ENCODE peak calls at places on chromosome 13, in five cellular contexts. One of them, this sample, is unnamed.

GRCh38 chr13:112129557-112129956 is 62.6 kb downstream of the SOX1 start:
- DNase-seq in heart right ventricle: no peak
- DNase-seq in adrenal gland: no peak
- DNase-seq in left ventricle myocardium inferior: no peak
- DNase-seq in fibroblast of villous mesenchyme: no peak
- DNase-seq in this sample: no peak

GRCh38 chr13:68107667-68108066 is 877.5 kb upstream of the PCDH9 start:
- DNase-seq in fibroblast of villous mesenchyme: no peak
- DNase-seq in adrenal gland: no peak
- DNase-seq in heart right ventricle: no peak
- DNase-seq in left ventricle myocardium inferior: no peak
- DNase-seq in this sample: no peak

GRCh38 chr13:100434010-100434763 is 154.4 kb downstream of the GGACT start:
- DNase-seq in adrenal gland: no peak
- DNase-seq in heart right ventricle: no peak
- DNase-seq in left ventricle myocardium inferior: no peak
- DNase-seq in fibroblast of villous mesenchyme: peak
- DNase-seq in this sample: no peak

GRCh38 chr13:70668293-70668692 is 560.0 kb upstream of the KLHL1 start:
- DNase-seq in heart right ventricle: no peak
- DNase-seq in fibroblast of villous mesenchyme: no peak
- DNase-seq in left ventricle myocardium inferior: no peak
- DNase-seq in adrenal gland: no peak
- DNase-seq in this sample: no peak

GRCh38 chr13:96100457-96101220 is 10.7 kb downstream of the HS6ST3 start:
- DNase-seq in heart right ventricle: no peak
- DNase-seq in adrenal gland: no peak
- DNase-seq in fibroblast of villous mesenchyme: no peak
- DNase-seq in left ventricle myocardium inferior: no peak
- DNase-seq in this sample: no peak

GRCh38 chr13:66071018-66071417 is 1159.1 kb downstream of the PCDH9 start:
- DNase-seq in heart right ventricle: no peak
- DNase-seq in adrenal gland: no peak
- DNase-seq in fibroblast of villous mesenchyme: no peak
- DNase-seq in left ventricle myocardium inferior: no peak
- DNase-seq in this sample: no peak

GRCh38 chr13:73440296-73440895 is 381.6 kb downstream of the KLF5 start:
- DNase-seq in heart right ventricle: no peak
- DNase-seq in adrenal gland: no peak
- DNase-seq in fibroblast of villous mesenchyme: no peak
- DNase-seq in left ventricle myocardium inferior: no peak
- DNase-seq in this sample: no peak

GRCh38 chr13:66513728-66514127 is 716.4 kb downstream of the PCDH9 start:
- DNase-seq in fibroblast of villous mesenchyme: no peak
- DNase-seq in heart right ventricle: no peak
- DNase-seq in left ventricle myocardium inferior: no peak
- DNase-seq in adrenal gland: no peak
- DNase-seq in this sample: no peak

GRCh38 chr13:82356667-82357066 is 1525.6 kb downstream of the SLITRK1 start:
- DNase-seq in adrenal gland: no peak
- DNase-seq in heart right ventricle: no peak
- DNase-seq in fibroblast of villous mesenchyme: no peak
- DNase-seq in left ventricle myocardium inferior: no peak
- DNase-seq in this sample: no peak
- TF ChIP-seq CTCF in adrenal gland: no peak
- TF ChIP-seq CTCF in heart right ventricle: no peak
- TF ChIP-seq CTCF in fibroblast of villous mesenchyme: no peak
- TF ChIP-seq CTCF in left ventricle myocardium inferior: no peak
- TF ChIP-seq CTCF in this sample: no peak

GRCh38 chr13:103799028-103799427 is 732.8 kb upstream of the SLC10A2 start:
- DNase-seq in heart right ventricle: no peak
- DNase-seq in left ventricle myocardium inferior: no peak
- DNase-seq in adrenal gland: no peak
- DNase-seq in fibroblast of villous mesenchyme: no peak
- DNase-seq in this sample: no peak
- TF ChIP-seq CTCF in heart right ventricle: no peak
- TF ChIP-seq CTCF in left ventricle myocardium inferior: no peak
- TF ChIP-seq CTCF in adrenal gland: no peak
- TF ChIP-seq CTCF in fibroblast of villous mesenchyme: no peak
- TF ChIP-seq CTCF in this sample: no peak

GRCh38 chr13:50910483-50910805 is 853 bp downstream of the RNASEH2B start:
- DNase-seq in left ventricle myocardium inferior: no peak
- DNase-seq in heart right ventricle: peak
- DNase-seq in adrenal gland: peak
- DNase-seq in fibroblast of villous mesenchyme: peak
- DNase-seq in this sample: peak
- TF ChIP-seq CTCF in left ventricle myocardium inferior: peak
- TF ChIP-seq CTCF in heart right ventricle: no peak
- TF ChIP-seq CTCF in adrenal gland: no peak
- TF ChIP-seq CTCF in fibroblast of villous mesenchyme: no peak
- TF ChIP-seq CTCF in this sample: no peak

GRCh38 chr13:84139561-84140158 is 257.4 kb upstream of the SLITRK1 start:
- DNase-seq in heart right ventricle: no peak
- DNase-seq in left ventricle myocardium inferior: no peak
- DNase-seq in fibroblast of villous mesenchyme: no peak
- DNase-seq in adrenal gland: no peak
- DNase-seq in this sample: no peak
- TF ChIP-seq CTCF in heart right ventricle: no peak
- TF ChIP-seq CTCF in left ventricle myocardium inferior: no peak
- TF ChIP-seq CTCF in fibroblast of villous mesenchyme: no peak
- TF ChIP-seq CTCF in adrenal gland: no peak
- TF ChIP-seq CTCF in this sample: no peak

DNA sequence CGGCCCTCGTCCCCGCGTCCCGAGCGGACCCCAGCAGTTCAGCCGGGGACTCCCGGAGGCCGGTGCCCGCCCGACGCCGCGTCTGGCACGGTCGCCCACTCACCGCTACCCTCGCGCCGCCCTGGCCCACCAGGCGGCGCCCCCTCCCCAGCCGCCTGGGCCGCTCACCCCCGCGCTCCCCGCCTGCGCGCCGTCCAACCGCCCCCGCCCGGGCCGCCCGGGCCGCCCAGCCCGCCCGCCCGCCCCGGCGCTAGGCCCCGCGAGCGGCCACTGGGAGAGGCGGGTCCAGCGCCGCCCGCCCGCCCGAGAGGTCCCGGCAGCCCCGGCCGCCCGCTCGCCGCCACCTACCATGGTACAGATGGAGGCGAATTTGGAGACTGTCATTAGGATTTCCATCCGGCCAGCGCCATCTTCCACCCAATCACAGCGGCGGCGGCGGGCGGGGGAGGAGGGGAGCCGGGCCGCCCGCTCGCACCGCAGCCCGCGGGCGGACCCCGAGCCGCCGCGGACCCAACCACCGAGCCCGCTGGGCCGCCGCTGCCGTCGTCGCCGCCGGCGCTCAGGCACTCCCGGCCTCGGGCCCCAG is at the start of gene USP12:
- DNase-seq in fibroblast of villous mesenchyme: peak
- DNase-seq in adrenal gland: no peak
- DNase-seq in heart right ventricle: peak
- DNase-seq in left ventricle myocardium inferior: peak
- DNase-seq in this sample: peak
- TF ChIP-seq CTCF in fibroblast of villous mesenchyme: no peak
- TF ChIP-seq CTCF in adrenal gland: no peak
- TF ChIP-seq CTCF in heart right ventricle: no peak
- TF ChIP-seq CTCF in left ventricle myocardium inferior: peak
- TF ChIP-seq CTCF in this sample: no peak

DNA sequence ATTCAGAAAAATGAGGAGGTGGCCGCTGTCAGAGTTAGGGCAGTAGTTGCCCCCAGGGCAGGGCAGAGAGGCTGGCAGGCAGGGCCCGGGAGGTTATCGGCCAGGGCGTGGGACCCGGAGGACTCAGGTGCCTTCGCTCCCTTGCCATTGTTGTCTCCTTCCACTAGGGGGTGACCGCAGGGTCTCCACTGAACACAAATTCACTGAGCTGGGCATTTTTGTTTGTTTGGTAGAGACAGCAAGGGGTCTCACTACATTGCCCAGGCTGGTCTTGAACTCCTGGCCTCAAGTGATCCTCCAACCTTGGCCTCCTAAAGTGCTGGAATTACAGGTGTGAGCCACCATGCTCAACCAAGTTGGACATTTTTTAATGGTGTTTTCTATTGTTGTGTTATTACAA is 25.1 kb downstream of the CARS2 start:
- DNase-seq in adrenal gland: no peak
- DNase-seq in left ventricle myocardium inferior: no peak
- DNase-seq in heart right ventricle: no peak
- DNase-seq in fibroblast of villous mesenchyme: peak
- DNase-seq in this sample: no peak
- TF ChIP-seq CTCF in adrenal gland: no peak
- TF ChIP-seq CTCF in left ventricle myocardium inferior: peak
- TF ChIP-seq CTCF in heart right ventricle: no peak
- TF ChIP-seq CTCF in fibroblast of villous mesenchyme: peak
- TF ChIP-seq CTCF in this sample: peak